ENCODE peak calls at places on chromosomes 1 and 21, in six cellular contexts. A is D341Med; Y is AG08396; F is kidney tubule cell; J is NCI-H1092; R is CD8-positive, alpha-beta T cell. T is an unnamed sample.
A peak's percentile ranks its signal among the peaks of the same experiment; 100 is the strongest.

GRCh38 chr1:78370779-78371482 is 119.8 kb upstream of the PTGFR start:
- DNase-seq in F (peak; percentile 40), Y (peak; percentile 37), A (no peak), R (no peak), J (no peak), T (no peak)

GRCh38 chr1:219847215-219847855 is 81.0 kb downstream of the SLC30A10 start:
- DNase-seq in A (no peak), R (no peak), Y (no peak), J (no peak), F (peak; percentile 64), T (no peak)

GRCh38 chr21:31517664-31518402 is 141.7 kb upstream of the SOD1 start:
- DNase-seq in A (no peak), Y (no peak), J (no peak), R (no peak), F (no peak), T (no peak)

GRCh38 chr1:202274611-202275010 is 67.1 kb downstream of the UBE2T start:
- DNase-seq in A (no peak), F (peak; percentile 43), Y (peak; percentile 49), R (peak; percentile 45), J (no peak), T (peak; percentile 16)

GRCh38 chr1:58881471-58881994 is 97.7 kb upstream of the JUN start:
- DNase-seq in Y (peak; percentile 49), A (no peak), F (peak; percentile 97), J (no peak), R (no peak), T (no peak)

GRCh38 chr21:45135868-45136267 is 61.5 kb downstream of the ADARB1 start:
- DNase-seq in Y (no peak), R (no peak), F (no peak), A (no peak), J (no peak), T (no peak)

GRCh38 chr1:1980467-1981141 is 23.0 kb downstream of the CFAP74 start:
- DNase-seq in A (no peak), Y (no peak), F (no peak), R (no peak), J (no peak), T (no peak)

GRCh38 chr1:228281631-228282328 is 73.9 kb downstream of the OBSCN start:
- DNase-seq in Y (no peak), A (peak; percentile 27), R (no peak), J (no peak), F (no peak), T (no peak)

GRCh38 chr1:28553229-28553930 is 495 bp downstream of the TRNAU1AP start:
- DNase-seq in R (no peak), Y (peak; percentile 71), J (no peak), A (peak; percentile 67), F (peak; percentile 66), T (no peak)

GRCh38 chr1:59492500-59492899 is 195.6 kb downstream of the FGGY start:
- DNase-seq in R (no peak), J (no peak), F (no peak), Y (no peak), A (no peak), T (no peak)

GRCh38 chr1:59690531-59690930 is 124.2 kb upstream of the HOOK1 start:
- DNase-seq in J (no peak), F (peak; percentile 34), Y (no peak), A (no peak), R (no peak), T (no peak)

T was measured in CD4-positive, CD25-positive, alpha-beta regulatory T cell.